ENCODE peak calls at places on chromosomes 1 and 21, in nine cellular contexts. One of them, this sample, is unnamed. For H3K4me1, the result is how much of the 10 kb centered on the place peaks cover.

GRCh38 chr21:23541571-23541970 is 2065.7 kb downstream of the MRPL39 start:
- DNase-seq in A549: no peak
- DNase-seq in upper lobe of left lung: no peak
- DNase-seq in H1: no peak
- DNase-seq in SK-N-SH: no peak
- DNase-seq in tibial nerve: no peak
- DNase-seq in HepG2: no peak
- DNase-seq in stomach: no peak
- DNase-seq in ovary: no peak
- DNase-seq in this sample: no peak

GRCh38 chr1:201535778-201536245 is 3.1 kb upstream of the NAV1 start:
- DNase-seq in A549: no peak
- DNase-seq in upper lobe of left lung: no peak
- DNase-seq in H1: no peak
- DNase-seq in SK-N-SH: no peak
- DNase-seq in tibial nerve: no peak
- DNase-seq in HepG2: no peak
- DNase-seq in stomach: no peak
- DNase-seq in ovary: no peak
- DNase-seq in this sample: peak

GRCh38 chr1:149844096-149844495 is 55.3 kb upstream of the BOLA1 start:
- DNase-seq in A549: peak
- DNase-seq in upper lobe of left lung: no peak
- DNase-seq in H1: no peak
- DNase-seq in SK-N-SH: no peak
- DNase-seq in tibial nerve: no peak
- DNase-seq in HepG2: peak
- DNase-seq in stomach: no peak
- DNase-seq in ovary: no peak
- DNase-seq in this sample: no peak

GRCh38 chr1:230744382-230744781 is 2.8 kb upstream of the CAPN9 start:
- DNase-seq in A549: no peak
- DNase-seq in upper lobe of left lung: no peak
- DNase-seq in H1: no peak
- DNase-seq in SK-N-SH: no peak
- DNase-seq in tibial nerve: no peak
- DNase-seq in HepG2: no peak
- DNase-seq in stomach: no peak
- DNase-seq in ovary: no peak
- DNase-seq in this sample: no peak

GRCh38 chr1:65114312-65114711 is 33.7 kb upstream of the AK4 start:
- DNase-seq in A549: no peak
- DNase-seq in upper lobe of left lung: no peak
- DNase-seq in H1: no peak
- DNase-seq in SK-N-SH: peak
- DNase-seq in tibial nerve: no peak
- DNase-seq in HepG2: peak
- DNase-seq in stomach: no peak
- DNase-seq in ovary: peak
- DNase-seq in this sample: peak

GRCh38 chr1:15213333-15213732 is 33.7 kb upstream of the FHAD1 start:
- DNase-seq in A549: no peak
- DNase-seq in upper lobe of left lung: no peak
- DNase-seq in H1: no peak
- DNase-seq in SK-N-SH: no peak
- DNase-seq in tibial nerve: no peak
- DNase-seq in HepG2: no peak
- DNase-seq in stomach: peak
- DNase-seq in ovary: no peak
- DNase-seq in this sample: no peak

GRCh38 chr1:205060746-205061145 is 17.7 kb downstream of the CNTN2 start:
- DNase-seq in A549: no peak
- DNase-seq in upper lobe of left lung: no peak
- DNase-seq in H1: no peak
- DNase-seq in SK-N-SH: no peak
- DNase-seq in tibial nerve: no peak
- DNase-seq in HepG2: no peak
- DNase-seq in stomach: no peak
- DNase-seq in ovary: no peak
- DNase-seq in this sample: no peak

GRCh38 chr1:53375440-53375839 is 47.6 kb upstream of the LRP8 start:
- DNase-seq in A549: no peak
- DNase-seq in upper lobe of left lung: peak
- DNase-seq in H1: peak
- DNase-seq in SK-N-SH: no peak
- DNase-seq in tibial nerve: no peak
- DNase-seq in HepG2: no peak
- DNase-seq in stomach: peak
- DNase-seq in ovary: no peak
- DNase-seq in this sample: no peak

GRCh38 chr1:165898837-165899236 is 71.4 kb downstream of the UCK2 start:
- DNase-seq in A549: peak
- DNase-seq in upper lobe of left lung: no peak
- DNase-seq in H1: no peak
- DNase-seq in SK-N-SH: no peak
- DNase-seq in tibial nerve: no peak
- DNase-seq in HepG2: no peak
- DNase-seq in stomach: no peak
- DNase-seq in ovary: no peak
- DNase-seq in this sample: no peak

GRCh38 chr1:201500670-201501120 is 6.2 kb downstream of the CSRP1 start:
- DNase-seq in A549: no peak
- DNase-seq in upper lobe of left lung: peak
- DNase-seq in H1: no peak
- DNase-seq in SK-N-SH: no peak
- DNase-seq in tibial nerve: peak
- DNase-seq in HepG2: no peak
- DNase-seq in stomach: no peak
- DNase-seq in ovary: no peak
- DNase-seq in this sample: peak

GRCh38 chr1:64669098-64669675 is 75.7 kb upstream of the RAVER2 start:
- DNase-seq in A549: no peak
- DNase-seq in upper lobe of left lung: no peak
- DNase-seq in H1: no peak
- DNase-seq in SK-N-SH: no peak
- DNase-seq in tibial nerve: no peak
- DNase-seq in HepG2: no peak
- DNase-seq in stomach: no peak
- DNase-seq in ovary: no peak
- DNase-seq in this sample: no peak

GRCh38 chr1:244180256-244180655 is 129.2 kb downstream of the ZBTB18 start:
- DNase-seq in A549: no peak
- DNase-seq in upper lobe of left lung: no peak
- DNase-seq in H1: no peak
- DNase-seq in SK-N-SH: no peak
- DNase-seq in tibial nerve: no peak
- DNase-seq in HepG2: no peak
- DNase-seq in stomach: no peak
- DNase-seq in ovary: no peak
- DNase-seq in this sample: no peak

GRCh38 chr1:220894025-220894923 is 15.0 kb downstream of the HLX start:
- DNase-seq in A549: no peak
- DNase-seq in upper lobe of left lung: no peak
- DNase-seq in H1: peak
- DNase-seq in SK-N-SH: no peak
- DNase-seq in tibial nerve: no peak
- DNase-seq in HepG2: no peak
- DNase-seq in stomach: no peak
- DNase-seq in ovary: no peak
- DNase-seq in this sample: peak

GRCh38 chr1:185734929-185735666 is 907 bp downstream of the HMCN1 start:
- DNase-seq in A549: no peak
- DNase-seq in upper lobe of left lung: no peak
- DNase-seq in H1: no peak
- DNase-seq in SK-N-SH: no peak
- DNase-seq in tibial nerve: no peak
- DNase-seq in HepG2: no peak
- DNase-seq in stomach: no peak
- DNase-seq in ovary: no peak
- DNase-seq in this sample: no peak

GRCh38 chr1:29426701-29427279 is 190.5 kb downstream of the PTPRU start:
- DNase-seq in A549: no peak
- DNase-seq in upper lobe of left lung: no peak
- DNase-seq in H1: peak
- DNase-seq in SK-N-SH: peak
- DNase-seq in tibial nerve: no peak
- DNase-seq in HepG2: no peak
- DNase-seq in stomach: no peak
- DNase-seq in ovary: no peak
- DNase-seq in this sample: peak

GRCh38 chr1:147072371-147073061 is 99.8 kb downstream of the PRKAB2 start:
- DNase-seq in A549: no peak
- DNase-seq in upper lobe of left lung: no peak
- DNase-seq in H1: peak
- DNase-seq in SK-N-SH: peak
- DNase-seq in tibial nerve: no peak
- DNase-seq in HepG2: no peak
- DNase-seq in stomach: no peak
- DNase-seq in ovary: no peak
- DNase-seq in this sample: peak

GRCh38 chr1:37958690-37959089 is 11.8 kb upstream of the INPP5B start:
- DNase-seq in A549: peak
- DNase-seq in upper lobe of left lung: no peak
- DNase-seq in H1: no peak
- DNase-seq in SK-N-SH: no peak
- DNase-seq in tibial nerve: no peak
- DNase-seq in HepG2: no peak
- DNase-seq in stomach: no peak
- DNase-seq in ovary: no peak
- DNase-seq in this sample: no peak
- TF ChIP-seq EP300 in A549: no peak
- TF ChIP-seq EP300 in upper lobe of left lung: no peak
- TF ChIP-seq EP300 in H1: no peak
- TF ChIP-seq EP300 in SK-N-SH: no peak
- TF ChIP-seq EP300 in tibial nerve: no peak
- TF ChIP-seq EP300 in HepG2: no peak
- TF ChIP-seq EP300 in stomach: no peak
- TF ChIP-seq EP300 in ovary: no peak
- TF ChIP-seq EP300 in this sample: no peak

DNA sequence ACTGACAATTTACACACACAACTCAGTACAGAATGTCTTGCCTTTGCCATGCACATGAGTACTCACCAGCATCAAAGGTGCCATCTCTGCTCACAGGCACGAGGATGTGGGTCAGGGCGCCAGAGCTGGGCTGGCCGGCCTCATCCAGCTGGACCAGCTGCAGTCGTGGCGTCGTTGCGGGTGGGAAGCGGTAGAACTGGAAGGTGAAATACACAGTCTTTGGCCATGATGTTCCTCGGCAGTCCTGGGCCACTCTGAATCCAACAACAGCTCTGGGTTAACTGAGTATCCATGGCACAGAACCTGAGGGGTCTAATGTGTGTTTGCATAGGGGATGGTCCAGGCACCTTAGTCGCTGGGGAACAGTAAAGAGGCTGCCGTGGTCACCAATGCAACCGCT is 87.7 kb downstream of the NPHP4 start:
- DNase-seq in A549: no peak
- DNase-seq in upper lobe of left lung: no peak
- DNase-seq in H1: no peak
- DNase-seq in SK-N-SH: no peak
- DNase-seq in tibial nerve: peak
- DNase-seq in HepG2: no peak
- DNase-seq in stomach: no peak
- DNase-seq in ovary: no peak
- DNase-seq in this sample: no peak
- H3K4me1 ChIP-seq in A549: under half
- H3K4me1 ChIP-seq in upper lobe of left lung: under half
- H3K4me1 ChIP-seq in H1: under half
- H3K4me1 ChIP-seq in SK-N-SH: under half
- H3K4me1 ChIP-seq in tibial nerve: under half
- H3K4me1 ChIP-seq in HepG2: under half
- H3K4me1 ChIP-seq in stomach: under half
- H3K4me1 ChIP-seq in ovary: under half
- H3K4me1 ChIP-seq in this sample: under half

DNA sequence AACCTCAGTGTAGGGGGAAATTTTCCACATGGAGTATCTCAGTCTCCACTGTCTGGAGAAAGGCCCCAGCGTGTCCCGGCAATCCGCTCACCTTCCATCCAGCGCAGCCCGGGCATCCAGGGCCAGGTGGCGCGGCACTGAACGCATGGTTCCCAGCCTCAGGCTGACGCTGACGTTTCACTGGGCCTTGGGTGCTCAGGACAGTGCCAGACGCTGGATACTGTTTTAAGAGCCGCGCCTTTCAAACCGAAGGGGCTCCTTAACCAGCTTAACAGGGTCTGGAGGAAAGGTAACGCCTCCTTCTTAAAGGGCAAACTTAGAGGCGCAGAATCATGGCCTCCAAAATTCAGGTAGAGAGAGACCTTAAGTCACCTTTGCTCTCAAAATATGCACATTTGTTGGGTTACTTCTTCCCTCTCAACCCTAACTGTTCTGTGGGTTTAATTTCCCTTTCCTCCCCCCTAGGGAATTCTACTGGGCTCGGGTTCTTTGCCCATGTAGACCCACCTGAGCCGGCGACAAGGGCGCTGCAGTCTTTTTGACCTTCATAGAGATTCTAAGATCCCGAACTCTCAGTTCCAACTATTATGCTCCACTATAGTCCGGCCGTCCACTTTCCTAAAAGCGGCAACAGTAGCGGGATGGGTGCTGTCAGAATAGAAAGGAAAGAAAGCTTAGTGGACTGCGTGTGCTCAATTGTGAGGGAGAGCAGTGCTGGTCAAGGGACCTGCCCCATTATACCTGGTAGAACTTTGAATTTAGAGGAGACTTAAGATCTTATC is 3.5 kb upstream of the LHX9 start:
- DNase-seq in A549: no peak
- DNase-seq in upper lobe of left lung: no peak
- DNase-seq in H1: no peak
- DNase-seq in SK-N-SH: peak
- DNase-seq in tibial nerve: no peak
- DNase-seq in HepG2: no peak
- DNase-seq in stomach: no peak
- DNase-seq in ovary: no peak
- DNase-seq in this sample: no peak
- TF ChIP-seq EP300 in A549: no peak
- TF ChIP-seq EP300 in upper lobe of left lung: no peak
- TF ChIP-seq EP300 in H1: no peak
- TF ChIP-seq EP300 in SK-N-SH: no peak
- TF ChIP-seq EP300 in tibial nerve: no peak
- TF ChIP-seq EP300 in HepG2: no peak
- TF ChIP-seq EP300 in stomach: no peak
- TF ChIP-seq EP300 in ovary: no peak
- TF ChIP-seq EP300 in this sample: no peak

DNA sequence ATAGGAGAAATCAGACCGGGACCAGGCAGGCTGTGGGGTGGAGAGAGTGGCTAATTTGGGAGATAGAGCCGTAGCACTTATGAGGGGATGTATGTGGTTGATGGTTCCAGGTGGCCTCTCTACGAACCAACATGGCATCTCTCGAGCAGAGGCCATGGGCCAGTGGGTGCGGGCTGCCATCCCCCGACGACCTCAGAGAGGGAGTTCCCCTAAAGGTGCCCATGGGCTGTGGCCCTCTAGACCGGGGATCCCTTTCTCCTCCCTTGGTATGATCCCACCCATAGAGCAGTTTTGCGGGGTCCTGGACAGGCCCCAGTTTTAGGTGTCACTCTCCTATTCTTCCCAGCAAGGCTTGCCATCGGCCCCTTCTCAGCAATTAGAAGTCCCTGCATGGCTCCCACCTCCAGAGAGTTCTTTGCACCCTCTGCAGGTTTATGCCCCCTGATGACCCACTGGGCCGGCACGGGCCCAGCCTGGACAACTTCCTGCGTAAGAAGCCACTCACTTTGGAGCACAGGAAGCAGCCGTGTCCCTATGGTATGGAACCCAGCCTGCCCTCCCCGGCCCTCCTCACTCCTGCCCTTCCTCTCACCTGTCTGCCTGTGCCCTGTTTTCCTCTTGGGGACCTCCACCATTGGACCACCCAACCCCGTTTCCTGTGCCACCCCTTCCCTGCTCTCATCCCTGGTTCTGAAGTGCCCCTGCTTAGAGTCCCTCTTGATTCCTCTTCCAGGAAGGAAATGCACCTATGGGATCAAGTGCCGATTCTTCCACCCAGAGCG is 7.8 kb downstream of the ZC3H12A start:
- DNase-seq in A549: no peak
- DNase-seq in upper lobe of left lung: no peak
- DNase-seq in H1: no peak
- DNase-seq in SK-N-SH: no peak
- DNase-seq in tibial nerve: no peak
- DNase-seq in HepG2: no peak
- DNase-seq in stomach: no peak
- DNase-seq in ovary: no peak
- DNase-seq in this sample: no peak
- H3K4me1 ChIP-seq in A549: half or more
- H3K4me1 ChIP-seq in upper lobe of left lung: half or more
- H3K4me1 ChIP-seq in H1: under half
- H3K4me1 ChIP-seq in SK-N-SH: under half
- H3K4me1 ChIP-seq in tibial nerve: half or more
- H3K4me1 ChIP-seq in HepG2: under half
- H3K4me1 ChIP-seq in stomach: half or more
- H3K4me1 ChIP-seq in ovary: under half
- H3K4me1 ChIP-seq in this sample: half or more